ENCODE peak calls at places on chromosome 14, in six cellular contexts. C is IMR-90, F is cardiac muscle cell, I is mammary epithelial cell, H is cardiac fibroblast, E is kidney epithelial cell. V is an unnamed sample.
A peak's percentile ranks its signal among the peaks of the same experiment; 100 is the strongest.

GRCh38 chr14:20836668-20837338 is 34.2 kb upstream of the RNASE1 start:
- DNase-seq in E (no peak), H (peak; percentile 45), C (peak; percentile 18), F (peak; percentile 47), I (peak; percentile 22), V (peak; percentile 57)

GRCh38 chr14:54637829-54638446 is 71.0 kb downstream of the SAMD4A start:
- DNase-seq in E (peak; percentile 60), I (no peak), C (peak; percentile 92), H (peak; percentile 81), F (no peak), V (peak; percentile 67)

GRCh38 chr14:78798757-78799156 is 628.6 kb downstream of the NRXN3 start:
- DNase-seq in F (no peak), H (no peak), C (no peak), I (no peak), E (no peak), V (no peak)

GRCh38 chr14:85281921-85282320 is 248.0 kb upstream of the FLRT2 start:
- DNase-seq in I (no peak), C (no peak), E (no peak), F (no peak), H (no peak), V (peak; percentile 26)

GRCh38 chr14:65042731-65043372 is 56.2 kb downstream of the FNTB start:
- DNase-seq in F (no peak), I (no peak), E (no peak), C (no peak), H (no peak), V (no peak)

GRCh38 chr14:24372701-24373416 is 4.9 kb downstream of the NFATC4 start:
- DNase-seq in F (no peak), C (no peak), I (no peak), E (no peak), H (peak; percentile 66), V (peak; percentile 49)

GRCh38 chr14:61547186-61548121 is 147.9 kb upstream of the HIF1A start:
- DNase-seq in E (no peak), H (peak; percentile 93), I (peak; percentile 91), C (peak; percentile 95), F (no peak), V (peak; percentile 93)

GRCh38 chr14:20623798-20624197 is 17.7 kb downstream of the OR6S1 start:
- DNase-seq in I (no peak), E (no peak), H (peak; percentile 6), F (no peak), C (no peak), V (no peak)

GRCh38 chr14:30445852-30446251 is 113.1 kb upstream of the G2E3 start:
- DNase-seq in I (no peak), E (no peak), C (no peak), H (no peak), F (no peak), V (no peak)

GRCh38 chr14:62029569-62029924 is 267.3 kb downstream of the SNAPC1 start:
- DNase-seq in C (no peak), H (no peak), E (no peak), F (no peak), I (no peak), V (no peak)

GRCh38 chr14:54348001-54348611 is 48.7 kb upstream of the CDKN3 start:
- DNase-seq in I (peak; percentile 29), H (peak; percentile 73), F (peak; percentile 84), E (no peak), C (peak; percentile 47), V (peak; percentile 70)

GRCh38 chr14:101132051-101132541 is 228.6 kb upstream of the RTL1 start:
- DNase-seq in H (no peak), C (no peak), E (no peak), I (no peak), F (no peak), V (no peak)

GRCh38 chr14:78170203-78170602 is at the start of gene NRXN3:
- DNase-seq in F (peak; percentile 66), H (no peak), I (no peak), E (no peak), C (no peak), V (peak; percentile 6)

GRCh38 chr14:94505206-94505605 is 4.1 kb downstream of the SERPINA12 start:
- DNase-seq in H (no peak), C (no peak), F (no peak), E (no peak), I (no peak), V (no peak)

GRCh38 chr14:97946291-97946690 is 1149.1 kb downstream of the VRK1 start:
- DNase-seq in C (no peak), E (no peak), F (no peak), I (no peak), H (no peak), V (no peak)

GRCh38 chr14:76784881-76785280 is 23.6 kb downstream of the VASH1 start:
- DNase-seq in F (peak; percentile 93), H (peak; percentile 79), E (no peak), C (peak; percentile 75), I (peak; percentile 57), V (peak; percentile 89)

GRCh38 chr14:20516921-20517320 is 11.6 kb downstream of the RNASE10 start:
- DNase-seq in H (peak; percentile 90), I (peak; percentile 16), F (no peak), E (no peak), C (peak; percentile 89), V (peak; percentile 67)

GRCh38 chr14:88323086-88323519 is at the start of gene KCNK10:
- DNase-seq in F (no peak), H (no peak), E (no peak), C (no peak), I (peak; percentile 9), V (no peak)

GRCh38 chr14:93894992-93895391 is 32.2 kb upstream of the FAM181A start:
- DNase-seq in E (no peak), I (no peak), C (no peak), H (no peak), F (no peak), V (no peak)

GRCh38 chr14:76768201-76768656 is 7.0 kb downstream of the VASH1 start:
- DNase-seq in I (no peak), E (no peak), F (peak; percentile 84), C (no peak), H (no peak), V (peak; percentile 42)

GRCh38 chr14:81341405-81342180 is 58.5 kb downstream of the STON2 start:
- DNase-seq in H (no peak), E (no peak), F (no peak), I (no peak), C (no peak), V (no peak)

GRCh38 chr14:104385189-104386135 is 194.1 kb upstream of the C14orf180 start:
- DNase-seq in I (no peak), C (no peak), E (no peak), H (no peak), F (no peak), V (no peak)

GRCh38 chr14:55701638-55702037 is 121.6 kb downstream of the KTN1 start:
- DNase-seq in C (peak; percentile 75), E (peak; percentile 87), H (peak; percentile 69), F (no peak), I (peak; percentile 82), V (no peak)

GRCh38 chr14:39474416-39474911 is 42.2 kb upstream of the FBXO33 start:
- DNase-seq in F (no peak), E (no peak), C (no peak), I (no peak), H (no peak), V (no peak)

GRCh38 chr14:31829256-31829923 is 247.7 kb upstream of the ARHGAP5 start:
- DNase-seq in H (peak; percentile 92), I (peak; percentile 45), C (peak; percentile 91), E (no peak), F (no peak), V (peak; percentile 92)

GRCh38 chr14:100116134-100116533 is 43.3 kb downstream of the DEGS2 start:
- DNase-seq in I (no peak), C (no peak), E (no peak), H (no peak), F (no peak), V (no peak)

GRCh38 chr14:100117647-100118376 is 41.6 kb downstream of the DEGS2 start:
- DNase-seq in E (no peak), F (no peak), H (no peak), C (no peak), I (no peak), V (no peak)

GRCh38 chr14:100118377-100119011 is 41.0 kb downstream of the DEGS2 start:
- DNase-seq in F (no peak), C (peak; percentile 33), I (no peak), H (no peak), E (no peak), V (no peak)

GRCh38 chr14:100115726-100116125 is 43.7 kb downstream of the DEGS2 start:
- DNase-seq in C (no peak), F (no peak), E (no peak), H (no peak), I (no peak), V (no peak)

DNA sequence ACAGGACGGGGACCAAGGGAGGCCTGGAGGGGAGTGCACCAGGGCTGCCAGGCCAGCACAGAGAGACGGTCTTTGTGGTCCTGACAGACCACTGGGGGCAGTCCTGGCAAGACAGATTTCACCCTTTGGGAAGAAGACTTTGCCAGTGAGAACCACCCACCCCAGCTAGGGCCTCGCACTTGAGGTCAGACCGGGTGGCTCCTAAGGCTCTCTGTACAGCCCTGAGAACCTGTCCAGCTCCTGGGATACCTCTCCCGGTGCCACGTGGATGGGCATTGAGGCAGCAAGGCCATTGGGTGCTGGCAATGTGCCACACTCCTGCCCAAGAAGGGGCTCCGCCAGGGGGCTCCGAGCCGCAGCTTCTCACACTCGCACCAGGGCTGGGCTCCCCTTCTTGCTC is 42.4 kb downstream of the DEGS2 start:
- DNase-seq in E (no peak), H (no peak), I (no peak), C (no peak), F (no peak), V (no peak)
- H3K4me3 ChIP-seq in E (no peak overlapping the region), H (no peak overlapping the region), I (no peak overlapping the region), C (no peak overlapping the region), F (no peak overlapping the region), V (no peak overlapping the region)

DNA sequence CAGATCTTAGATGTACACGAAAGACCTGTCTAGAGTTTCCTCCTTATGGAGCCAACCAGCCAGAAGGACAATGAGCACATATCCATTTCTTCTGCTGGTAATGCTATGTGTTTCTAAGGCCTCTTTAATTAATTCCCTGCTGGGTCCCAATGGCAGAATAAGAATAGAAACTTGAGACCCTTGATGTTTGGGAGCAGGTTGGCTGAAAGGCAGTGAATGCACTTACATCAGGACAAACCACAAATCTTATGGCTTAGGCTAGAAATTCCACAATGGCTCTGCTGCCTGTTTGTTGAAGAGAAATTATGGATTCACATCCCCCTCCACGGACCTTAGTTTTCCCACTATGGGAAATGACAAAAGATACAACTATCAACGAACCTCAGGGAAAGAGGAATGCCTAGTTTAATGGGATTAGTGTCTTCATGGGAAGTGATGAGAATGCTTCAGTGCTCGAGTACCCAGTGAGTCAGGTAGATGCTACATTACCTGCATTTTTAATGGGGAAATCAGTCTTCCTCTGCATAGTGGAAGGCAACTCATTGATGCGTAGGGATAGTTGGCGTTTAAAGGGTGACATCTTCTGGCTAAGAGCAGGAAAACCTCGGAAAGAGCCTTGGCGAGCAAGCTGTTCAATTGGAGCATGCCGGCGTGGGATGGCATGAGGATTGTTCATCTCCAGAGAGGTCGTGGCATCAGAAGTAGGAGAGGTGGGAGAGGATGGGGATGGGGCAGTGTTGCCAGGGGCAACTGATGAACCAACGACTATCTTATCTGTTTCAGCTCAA is 46.5 kb downstream of the PAPLN start:
- DNase-seq in I (no peak), C (peak; percentile 42), H (no peak), E (no peak), F (peak; percentile 33), V (peak; percentile 52)
- TF ChIP-seq CTCF in I (peak; percentile 32), C (peak; percentile 30), H (peak; percentile 0), E (peak; percentile 48), F (peak; percentile 44), V (peak; percentile 39)

GRCh38 chr14:50791201-50791600 is 39.8 kb downstream of the NIN start:
- DNase-seq in C (no peak), I (no peak), H (no peak), E (no peak), F (no peak), V (no peak)
- H3K4me3 ChIP-seq in C (no peak overlapping the region), I (no peak overlapping the region), H (no peak overlapping the region), E (no peak overlapping the region), F (no peak overlapping the region), V (no peak overlapping the region)

GRCh38 chr14:49306152-49306751 is 279.9 kb downstream of the RPS29 start:
- DNase-seq in F (peak; percentile 51), I (peak; percentile 6), E (no peak), C (peak; percentile 7), H (peak; percentile 51), V (peak; percentile 13)
- TF ChIP-seq CTCF in F (peak; percentile 46), I (peak; percentile 39), E (peak; percentile 44), C (peak; percentile 44), H (peak; percentile 25), V (peak; percentile 34)

V was measured in choroid plexus epithelial cell.